ENCODE peak calls at places on chromosomes 3 and 15, in six cellular contexts. C is retina, A is nephron progenitor cell, I is T47D, V is ovary, U is GM12864. X is an unnamed sample.

GRCh38 chr3:31232049-31233040 is 300.4 kb upstream of the STT3B start:
- DNase-seq in C (no peak), A (no peak), I (no peak), V (no peak), U (no peak), X (no peak)

GRCh38 chr3:188796122-188796631 is 375.6 kb upstream of the TPRG1 start:
- DNase-seq in C (no peak), A (no peak), I (no peak), V (no peak), U (peak), X (no peak)

GRCh38 chr15:58562135-58562534 is 130.3 kb downstream of the LIPC start:
- DNase-seq in C (no peak), A (no peak), I (no peak), V (no peak), U (no peak), X (no peak)

GRCh38 chr15:51016615-51017014 is 78.1 kb downstream of the TNFAIP8L3 start:
- DNase-seq in C (no peak), A (no peak), I (no peak), V (no peak), U (no peak), X (no peak)

GRCh38 chr3:46731795-46732194 is 14.1 kb upstream of the PRSS50 start:
- DNase-seq in C (no peak), A (no peak), I (no peak), V (no peak), U (no peak), X (no peak)

GRCh38 chr3:126081618-126082333 is 2.1 kb downstream of the SLC41A3 start:
- DNase-seq in C (no peak), A (no peak), I (peak), V (no peak), U (no peak), X (no peak)

GRCh38 chr3:159451067-159451466 is 537.6 kb upstream of the IL12A start:
- DNase-seq in C (no peak), A (no peak), I (no peak), V (no peak), U (no peak), X (no peak)

GRCh38 chr15:40379853-40380252 is 2.7 kb upstream of the KNSTRN start:
- DNase-seq in C (no peak), A (no peak), I (no peak), V (no peak), U (no peak), X (no peak)

GRCh38 chr15:32790352-32790999 is 72.7 kb downstream of the GREM1 start:
- DNase-seq in C (no peak), A (no peak), I (no peak), V (no peak), U (no peak), X (no peak)

GRCh38 chr3:177633671-177634207 is 436.5 kb upstream of the TBL1XR1 start:
- DNase-seq in C (no peak), A (no peak), I (no peak), V (no peak), U (no peak), X (no peak)

GRCh38 chr3:179526989-179527391 is 35.7 kb upstream of the ACTL6A start:
- DNase-seq in C (peak), A (peak), I (no peak), V (peak), U (no peak), X (peak)

GRCh38 chr3:13044496-13045244 is 28.6 kb downstream of the IQSEC1 start:
- DNase-seq in C (peak), A (peak), I (no peak), V (no peak), U (no peak), X (peak)

GRCh38 chr15:30906366-30906765 is 2.7 kb downstream of the FAN1 start:
- DNase-seq in C (no peak), A (no peak), I (no peak), V (no peak), U (no peak), X (no peak)

GRCh38 chr3:188271226-188271894 is 117.4 kb downstream of the LPP start:
- DNase-seq in C (no peak), A (no peak), I (no peak), V (no peak), U (no peak), X (no peak)

GRCh38 chr15:36882487-36883108 is 217.8 kb downstream of the MEIS2 start:
- DNase-seq in C (peak), A (peak), I (no peak), V (no peak), U (no peak), X (peak)

GRCh38 chr3:169575381-169575780 is 88.1 kb downstream of the MECOM start:
- DNase-seq in C (peak), A (no peak), I (peak), V (no peak), U (no peak), X (peak)

GRCh38 chr3:123431007-123431657 is 17.8 kb downstream of the ADCY5 start:
- DNase-seq in C (no peak), A (no peak), I (no peak), V (no peak), U (no peak), X (no peak)

GRCh38 chr15:29123171-29123570 is 146.5 kb downstream of the NSMCE3 start:
- DNase-seq in C (no peak), A (no peak), I (no peak), V (no peak), U (no peak), X (no peak)

GRCh38 chr3:5806192-5806591 is 618.7 kb downstream of the EDEM1 start:
- DNase-seq in C (no peak), A (peak), I (no peak), V (no peak), U (no peak), X (peak)